ENCODE peak calls at places on chromosomes 2 and 18, in eight cellular contexts. One of them, this sample, is unnamed.

GRCh38 chr2:30362468-30363081 is 84.5 kb upstream of the LCLAT1 start:
- DNase-seq in mammary epithelial cell: peak
- DNase-seq in HCT116: no peak
- DNase-seq in WTC11: no peak
- DNase-seq in activated CD8-positive, alpha-beta memory T cell treated with anti-CD3 and anti-CD28 coated beads for 48 hours: no peak
- DNase-seq in posterior cingulate gyrus: no peak
- DNase-seq in RWPE1: no peak
- DNase-seq in PC-3: peak
- DNase-seq in this sample: no peak

GRCh38 chr2:218003994-218004419 is 1.2 kb upstream of the TNS1 start:
- DNase-seq in mammary epithelial cell: no peak
- DNase-seq in HCT116: no peak
- DNase-seq in WTC11: no peak
- DNase-seq in activated CD8-positive, alpha-beta memory T cell treated with anti-CD3 and anti-CD28 coated beads for 48 hours: no peak
- DNase-seq in posterior cingulate gyrus: no peak
- DNase-seq in RWPE1: no peak
- DNase-seq in PC-3: no peak
- DNase-seq in this sample: no peak

GRCh38 chr18:9546468-9546867 is 67.9 kb downstream of the PPP4R1 start:
- DNase-seq in mammary epithelial cell: no peak
- DNase-seq in HCT116: no peak
- DNase-seq in WTC11: no peak
- DNase-seq in activated CD8-positive, alpha-beta memory T cell treated with anti-CD3 and anti-CD28 coated beads for 48 hours: no peak
- DNase-seq in posterior cingulate gyrus: no peak
- DNase-seq in RWPE1: no peak
- DNase-seq in PC-3: no peak
- DNase-seq in this sample: no peak

GRCh38 chr18:8609711-8610441 is 639 bp downstream of the RAB12 start:
- DNase-seq in mammary epithelial cell: no peak
- DNase-seq in HCT116: no peak
- DNase-seq in WTC11: no peak
- DNase-seq in activated CD8-positive, alpha-beta memory T cell treated with anti-CD3 and anti-CD28 coated beads for 48 hours: no peak
- DNase-seq in posterior cingulate gyrus: no peak
- DNase-seq in RWPE1: no peak
- DNase-seq in PC-3: no peak
- DNase-seq in this sample: no peak

GRCh38 chr2:8676191-8676914 is 5.5 kb upstream of the ID2 start:
- DNase-seq in mammary epithelial cell: no peak
- DNase-seq in HCT116: no peak
- DNase-seq in WTC11: peak
- DNase-seq in activated CD8-positive, alpha-beta memory T cell treated with anti-CD3 and anti-CD28 coated beads for 48 hours: no peak
- DNase-seq in posterior cingulate gyrus: peak
- DNase-seq in RWPE1: no peak
- DNase-seq in PC-3: peak
- DNase-seq in this sample: no peak

GRCh38 chr2:25505630-25506029 is 163.9 kb upstream of the DNMT3A start:
- DNase-seq in mammary epithelial cell: peak
- DNase-seq in HCT116: no peak
- DNase-seq in WTC11: no peak
- DNase-seq in activated CD8-positive, alpha-beta memory T cell treated with anti-CD3 and anti-CD28 coated beads for 48 hours: no peak
- DNase-seq in posterior cingulate gyrus: no peak
- DNase-seq in RWPE1: peak
- DNase-seq in PC-3: peak
- DNase-seq in this sample: no peak

GRCh38 chr2:177667626-177668025 is 275.1 kb downstream of the AGPS start:
- DNase-seq in mammary epithelial cell: peak
- DNase-seq in HCT116: no peak
- DNase-seq in WTC11: no peak
- DNase-seq in activated CD8-positive, alpha-beta memory T cell treated with anti-CD3 and anti-CD28 coated beads for 48 hours: no peak
- DNase-seq in posterior cingulate gyrus: no peak
- DNase-seq in RWPE1: no peak
- DNase-seq in PC-3: peak
- DNase-seq in this sample: no peak

GRCh38 chr2:23649819-23650218 is 264.8 kb downstream of the KLHL29 start:
- DNase-seq in mammary epithelial cell: no peak
- DNase-seq in HCT116: no peak
- DNase-seq in WTC11: no peak
- DNase-seq in activated CD8-positive, alpha-beta memory T cell treated with anti-CD3 and anti-CD28 coated beads for 48 hours: no peak
- DNase-seq in posterior cingulate gyrus: no peak
- DNase-seq in RWPE1: no peak
- DNase-seq in PC-3: no peak
- DNase-seq in this sample: no peak

GRCh38 chr2:207935121-207935990 is 90.0 kb downstream of the PLEKHM3 start:
- DNase-seq in mammary epithelial cell: no peak
- DNase-seq in HCT116: no peak
- DNase-seq in WTC11: no peak
- DNase-seq in activated CD8-positive, alpha-beta memory T cell treated with anti-CD3 and anti-CD28 coated beads for 48 hours: no peak
- DNase-seq in posterior cingulate gyrus: no peak
- DNase-seq in RWPE1: no peak
- DNase-seq in PC-3: no peak
- DNase-seq in this sample: no peak

GRCh38 chr2:23668756-23669304 is 258.1 kb downstream of the ATAD2B start:
- DNase-seq in mammary epithelial cell: no peak
- DNase-seq in HCT116: no peak
- DNase-seq in WTC11: no peak
- DNase-seq in activated CD8-positive, alpha-beta memory T cell treated with anti-CD3 and anti-CD28 coated beads for 48 hours: no peak
- DNase-seq in posterior cingulate gyrus: no peak
- DNase-seq in RWPE1: no peak
- DNase-seq in PC-3: no peak
- DNase-seq in this sample: no peak

GRCh38 chr2:150261691-150262090 is 225.8 kb downstream of the RND3 start:
- DNase-seq in mammary epithelial cell: no peak
- DNase-seq in HCT116: no peak
- DNase-seq in WTC11: no peak
- DNase-seq in activated CD8-positive, alpha-beta memory T cell treated with anti-CD3 and anti-CD28 coated beads for 48 hours: no peak
- DNase-seq in posterior cingulate gyrus: no peak
- DNase-seq in RWPE1: no peak
- DNase-seq in PC-3: no peak
- DNase-seq in this sample: no peak

GRCh38 chr2:46134531-46135229 is 162.5 kb upstream of the EPAS1 start:
- DNase-seq in mammary epithelial cell: peak
- DNase-seq in HCT116: no peak
- DNase-seq in WTC11: no peak
- DNase-seq in activated CD8-positive, alpha-beta memory T cell treated with anti-CD3 and anti-CD28 coated beads for 48 hours: no peak
- DNase-seq in posterior cingulate gyrus: no peak
- DNase-seq in RWPE1: peak
- DNase-seq in PC-3: no peak
- DNase-seq in this sample: peak

GRCh38 chr2:238425979-238426567 is 654 bp upstream of the ASB1 start:
- DNase-seq in mammary epithelial cell: no peak
- DNase-seq in HCT116: peak
- DNase-seq in WTC11: no peak
- DNase-seq in activated CD8-positive, alpha-beta memory T cell treated with anti-CD3 and anti-CD28 coated beads for 48 hours: no peak
- DNase-seq in posterior cingulate gyrus: no peak
- DNase-seq in RWPE1: no peak
- DNase-seq in PC-3: no peak
- DNase-seq in this sample: no peak

GRCh38 chr2:55168221-55169154 is 63.6 kb downstream of the CLHC1 start:
- DNase-seq in mammary epithelial cell: peak
- DNase-seq in HCT116: peak
- DNase-seq in WTC11: no peak
- DNase-seq in activated CD8-positive, alpha-beta memory T cell treated with anti-CD3 and anti-CD28 coated beads for 48 hours: no peak
- DNase-seq in posterior cingulate gyrus: peak
- DNase-seq in RWPE1: peak
- DNase-seq in PC-3: peak
- DNase-seq in this sample: no peak

GRCh38 chr2:240565267-240566202 is 2.7 kb upstream of the RNPEPL1 start:
- DNase-seq in mammary epithelial cell: peak
- DNase-seq in HCT116: peak
- DNase-seq in WTC11: no peak
- DNase-seq in activated CD8-positive, alpha-beta memory T cell treated with anti-CD3 and anti-CD28 coated beads for 48 hours: peak
- DNase-seq in posterior cingulate gyrus: peak
- DNase-seq in RWPE1: peak
- DNase-seq in PC-3: peak
- DNase-seq in this sample: no peak

GRCh38 chr2:113858764-113859163 is 31.1 kb upstream of the ACTR3 start:
- DNase-seq in mammary epithelial cell: peak
- DNase-seq in HCT116: no peak
- DNase-seq in WTC11: no peak
- DNase-seq in activated CD8-positive, alpha-beta memory T cell treated with anti-CD3 and anti-CD28 coated beads for 48 hours: no peak
- DNase-seq in posterior cingulate gyrus: no peak
- DNase-seq in RWPE1: peak
- DNase-seq in PC-3: peak
- DNase-seq in this sample: no peak

GRCh38 chr2:125855204-125855603 is 800.8 kb upstream of the GYPC start:
- DNase-seq in mammary epithelial cell: no peak
- DNase-seq in HCT116: no peak
- DNase-seq in WTC11: no peak
- DNase-seq in activated CD8-positive, alpha-beta memory T cell treated with anti-CD3 and anti-CD28 coated beads for 48 hours: no peak
- DNase-seq in posterior cingulate gyrus: no peak
- DNase-seq in RWPE1: no peak
- DNase-seq in PC-3: no peak
- DNase-seq in this sample: no peak